ENCODE peak calls at places on chromosomes 13 and 19, in four cellular contexts. W, O, E and D are unnamed samples.

GRCh38 chr19:9205506-9206113 is 13.8 kb downstream of the OR7D4 start:
- DNase-seq in W (peak), O (peak), E (peak), D (no peak)

GRCh38 chr19:41323023-41323422 is 13.1 kb downstream of the CCDC97 start:
- DNase-seq in W (peak), O (no peak), E (no peak), D (no peak)

GRCh38 chr13:85255978-85256377 is 543.2 kb downstream of the SLITRK6 start:
- DNase-seq in W (no peak), O (no peak), E (no peak), D (no peak)

GRCh38 chr19:18759435-18760426 is 31.4 kb downstream of the COMP start:
- DNase-seq in W (no peak), O (no peak), E (no peak), D (no peak)

GRCh38 chr19:13781547-13781946 is 7.3 kb downstream of the C19orf53 start:
- DNase-seq in W (peak), O (peak), E (peak), D (no peak)

GRCh38 chr13:100361504-100361903 is 227.1 kb downstream of the GGACT start:
- DNase-seq in W (no peak), O (no peak), E (no peak), D (no peak)

GRCh38 chr13:93687261-93687660 is 460.7 kb downstream of the GPC6 start:
- DNase-seq in W (no peak), O (no peak), E (no peak), D (no peak)

GRCh38 chr13:29847501-29847983 is 2.9 kb downstream of the UBL3 start:
- DNase-seq in W (no peak), O (no peak), E (peak), D (no peak)

GRCh38 chr13:114068723-114069322 is 63.6 kb downstream of the RASA3 start:
- DNase-seq in W (no peak), O (peak), E (no peak), D (no peak)

GRCh38 chr13:30134578-30134977 is 172.8 kb downstream of the KATNAL1 start:
- DNase-seq in W (no peak), O (no peak), E (no peak), D (no peak)

GRCh38 chr19:6196361-6196760 is 60.9 kb downstream of the ACSBG2 start:
- DNase-seq in W (no peak), O (no peak), E (no peak), D (no peak)

GRCh38 chr13:80458546-80458945 is 117.6 kb upstream of the SPRY2 start:
- DNase-seq in W (no peak), O (no peak), E (no peak), D (no peak)

GRCh38 chr19:42422576-42423461 is 4.4 kb downstream of the LIPE start:
- DNase-seq in W (no peak), O (no peak), E (peak), D (no peak)

GRCh38 chr13:102774210-102774560 is 599 bp upstream of the TEX30 start:
- DNase-seq in W (no peak), O (no peak), E (peak), D (no peak)

GRCh38 chr19:6073858-6074708 is 36.2 kb downstream of the RFX2 start:
- DNase-seq in W (no peak), O (no peak), E (no peak), D (no peak)

GRCh38 chr19:16779539-16780163 is 49.5 kb upstream of the SIN3B start:
- DNase-seq in W (no peak), O (no peak), E (no peak), D (no peak)

GRCh38 chr19:30293051-30293785 is 79.0 kb upstream of the ZNF536 start:
- DNase-seq in W (no peak), O (no peak), E (no peak), D (no peak)

GRCh38 chr13:68264692-68265091 is 1034.6 kb upstream of the PCDH9 start:
- DNase-seq in W (no peak), O (no peak), E (no peak), D (no peak)

GRCh38 chr13:108981407-108981806 is 352.0 kb downstream of the MYO16 start:
- DNase-seq in W (no peak), O (no peak), E (no peak), D (no peak)

GRCh38 chr19:30144242-30144758 is 202.3 kb downstream of the URI1 start:
- DNase-seq in W (no peak), O (no peak), E (no peak), D (no peak)

GRCh38 chr13:80251403-80251802 is 89.5 kb downstream of the SPRY2 start:
- DNase-seq in W (no peak), O (no peak), E (peak), D (no peak)

GRCh38 chr13:48728226-48728625 is 74.5 kb downstream of the CYSLTR2 start:
- DNase-seq in W (no peak), O (no peak), E (no peak), D (no peak)

GRCh38 chr19:11694533-11695439 is 44.0 kb downstream of the ZNF823 start:
- DNase-seq in W (peak), O (peak), E (peak), D (peak)

GRCh38 chr13:55664178-55664577 is 1476.5 kb upstream of the PRR20A start:
- DNase-seq in W (no peak), O (no peak), E (no peak), D (no peak)

GRCh38 chr19:15964231-15964630 is 15.4 kb downstream of the OR10H4 start:
- DNase-seq in W (no peak), O (no peak), E (no peak), D (no peak)

GRCh38 chr13:78736142-78736541 is 77.2 kb upstream of the OBI1 start:
- DNase-seq in W (no peak), O (no peak), E (no peak), D (no peak)

GRCh38 chr19:30085394-30085793 is 143.4 kb downstream of the URI1 start:
- DNase-seq in W (no peak), O (no peak), E (no peak), D (no peak)

GRCh38 chr19:7815325-7815724 is 14.7 kb upstream of the EVI5L start:
- DNase-seq in W (no peak), O (no peak), E (no peak), D (no peak)

GRCh38 chr19:34224996-34225658 is 29.2 kb upstream of the GARRE1 start:
- DNase-seq in W (no peak), O (no peak), E (no peak), D (no peak)

GRCh38 chr13:27018882-27019281 is 152.7 kb downstream of the USP12 start:
- DNase-seq in W (no peak), O (no peak), E (no peak), D (no peak)

GRCh38 chr19:34409189-34410164 is 5.3 kb downstream of the PDCD2L start:
- DNase-seq in W (no peak), O (peak), E (no peak), D (no peak)

GRCh38 chr19:41599175-41599966 is 23.4 kb downstream of the CEACAM21 start:
- DNase-seq in W (no peak), O (no peak), E (no peak), D (no peak)

GRCh38 chr13:113667771-113668490 is 912 bp downstream of the GRK1 start:
- DNase-seq in W (no peak), O (peak), E (no peak), D (no peak)

GRCh38 chr19:52710538-52710937 is 24.3 kb downstream of the ZNF611 start:
- DNase-seq in W (no peak), O (no peak), E (no peak), D (no peak)

GRCh38 chr19:41933693-41934426 is 5.6 kb upstream of the ERFL start:
- DNase-seq in W (no peak), O (no peak), E (no peak), D (no peak)

GRCh38 chr19:6470173-6470572 is 6.1 kb downstream of the CRB3 start:
- DNase-seq in W (no peak), O (no peak), E (no peak), D (no peak)

GRCh38 chr13:92900455-92900854 is 326.2 kb upstream of the GPC6 start:
- DNase-seq in W (no peak), O (no peak), E (no peak), D (no peak)

GRCh38 chr19:49560358-49560900 is 19.9 kb downstream of the NOSIP start:
- DNase-seq in W (peak), O (no peak), E (peak), D (no peak)
- H3K27ac ChIP-seq in W (no peak), O (no peak), E (no peak), D (peak)

GRCh38 chr13:95224064-95224463 is 77.2 kb downstream of the ABCC4 start:
- DNase-seq in W (no peak), O (no peak), E (no peak), D (no peak)

GRCh38 chr13:95226051-95226450 is 75.2 kb downstream of the ABCC4 start:
- DNase-seq in W (no peak), O (no peak), E (no peak), D (no peak)

GRCh38 chr13:95228130-95228529 is 73.1 kb downstream of the ABCC4 start:
- DNase-seq in W (no peak), O (no peak), E (no peak), D (no peak)

GRCh38 chr13:95226932-95227718 is 74.1 kb downstream of the ABCC4 start:
- DNase-seq in W (no peak), O (no peak), E (no peak), D (no peak)

DNA sequence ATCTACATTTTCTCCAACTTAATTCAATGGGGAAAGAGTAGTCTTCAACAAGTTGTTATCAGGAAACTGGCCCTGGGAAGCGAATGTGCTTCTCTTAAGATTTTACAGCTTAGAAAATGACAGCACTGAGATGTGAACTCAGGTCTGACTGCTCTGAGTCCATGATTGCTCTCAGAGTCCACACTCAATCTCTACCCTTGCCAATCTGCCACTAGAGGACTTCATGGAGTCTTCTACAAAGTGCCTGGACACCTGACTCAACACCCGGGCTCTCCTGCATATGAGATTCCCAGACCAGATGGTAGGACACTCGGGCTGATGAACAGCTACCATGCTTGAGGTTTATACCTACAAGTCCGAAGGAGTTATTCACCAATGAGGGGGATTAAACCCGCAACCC is 74.8 kb downstream of the ABCC4 start:
- DNase-seq in W (no peak), O (no peak), E (no peak), D (no peak)
- H3K27ac ChIP-seq in W (peak), O (no peak), E (no peak), D (no peak)

DNA sequence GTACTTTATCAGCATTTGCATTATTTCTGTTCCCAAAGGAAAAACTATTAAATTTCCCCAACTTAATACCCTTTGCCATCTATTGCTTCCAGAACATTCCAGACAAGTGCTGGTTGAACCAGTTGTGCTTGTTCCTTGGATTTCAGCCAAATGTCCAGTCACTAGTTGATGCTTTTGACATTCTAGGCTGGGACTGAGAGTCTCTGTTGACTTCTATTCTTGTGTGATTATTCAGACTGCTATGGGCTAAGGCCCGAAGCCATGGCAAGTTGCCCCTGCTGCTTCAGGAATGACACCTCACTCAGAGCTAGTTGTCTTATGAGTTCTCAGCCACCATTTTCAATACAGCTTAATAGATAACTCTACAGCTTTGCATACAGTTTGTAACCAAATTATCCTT is 458.1 kb upstream of the ARGLU1 start:
- DNase-seq in W (peak), O (no peak), E (peak), D (no peak)
- H3K27ac ChIP-seq in W (no peak), O (no peak), E (no peak), D (no peak)

DNA sequence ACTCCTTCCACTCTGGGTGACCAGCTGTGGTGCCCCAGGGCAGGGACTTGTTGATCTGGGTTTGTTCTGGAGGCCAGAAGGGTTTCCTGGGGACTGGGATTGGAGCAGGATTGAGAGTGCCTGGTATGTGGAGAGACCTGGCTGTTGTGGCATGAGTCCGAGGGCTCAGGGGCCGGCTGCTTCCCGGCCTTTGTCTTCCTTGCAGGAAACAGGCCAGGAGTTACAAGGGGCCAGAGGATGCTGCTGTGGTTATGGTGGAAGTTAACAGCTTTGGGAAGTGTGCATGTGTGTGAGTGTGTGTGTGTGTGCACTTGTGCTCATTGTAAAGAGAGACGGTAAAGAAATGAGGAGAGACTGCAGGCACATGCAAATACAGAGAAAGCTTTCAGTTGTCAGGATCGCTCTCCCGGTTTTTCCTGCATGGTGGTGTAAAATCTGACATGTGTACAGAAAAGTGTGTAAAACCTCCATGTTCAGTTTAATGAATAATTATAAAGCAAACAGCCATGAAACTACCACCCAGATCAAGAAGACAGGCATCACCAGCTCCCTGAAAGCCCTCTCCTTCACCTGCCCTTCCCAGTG is 19.0 kb downstream of the PAK4 start:
- DNase-seq in W (no peak), O (no peak), E (no peak), D (no peak)
- H3K27ac ChIP-seq in W (peak), O (peak), E (no peak), D (no peak)

DNA sequence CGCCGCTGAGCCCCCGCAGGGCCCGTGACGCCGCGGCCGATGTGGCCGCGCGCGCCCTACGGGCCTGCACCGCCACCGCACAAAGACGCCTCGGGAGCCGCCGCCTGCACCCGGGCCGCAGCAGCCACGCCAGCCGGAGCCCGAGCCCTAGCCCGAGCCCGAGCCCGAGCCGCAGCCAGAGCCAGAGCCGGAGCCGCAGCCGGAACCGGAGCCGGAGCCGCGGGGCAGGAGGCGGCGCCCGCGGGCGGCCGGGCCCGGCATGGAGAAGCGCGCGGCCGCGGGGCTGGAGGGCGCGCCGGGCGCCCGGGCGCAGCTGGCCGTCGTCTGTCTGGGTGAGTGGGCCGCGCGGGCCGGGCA is 375 bp downstream of the LRP3 start:
- DNase-seq in W (peak), O (no peak), E (no peak), D (no peak)
- H3K27ac ChIP-seq in W (peak), O (no peak), E (no peak), D (no peak)

GRCh38 chr13:21032656-21033055 is 28.7 kb downstream of the LATS2 start:
- DNase-seq in W (no peak), O (no peak), E (no peak), D (no peak)

GRCh38 chr13:21033224-21033855 is 28.0 kb downstream of the LATS2 start:
- DNase-seq in W (no peak), O (no peak), E (peak), D (no peak)

GRCh38 chr13:21031594-21031993 is 29.8 kb downstream of the LATS2 start:
- DNase-seq in W (no peak), O (no peak), E (no peak), D (no peak)

GRCh38 chr13:21034602-21035190 is 26.7 kb downstream of the LATS2 start:
- DNase-seq in W (peak), O (no peak), E (peak), D (no peak)

DNA sequence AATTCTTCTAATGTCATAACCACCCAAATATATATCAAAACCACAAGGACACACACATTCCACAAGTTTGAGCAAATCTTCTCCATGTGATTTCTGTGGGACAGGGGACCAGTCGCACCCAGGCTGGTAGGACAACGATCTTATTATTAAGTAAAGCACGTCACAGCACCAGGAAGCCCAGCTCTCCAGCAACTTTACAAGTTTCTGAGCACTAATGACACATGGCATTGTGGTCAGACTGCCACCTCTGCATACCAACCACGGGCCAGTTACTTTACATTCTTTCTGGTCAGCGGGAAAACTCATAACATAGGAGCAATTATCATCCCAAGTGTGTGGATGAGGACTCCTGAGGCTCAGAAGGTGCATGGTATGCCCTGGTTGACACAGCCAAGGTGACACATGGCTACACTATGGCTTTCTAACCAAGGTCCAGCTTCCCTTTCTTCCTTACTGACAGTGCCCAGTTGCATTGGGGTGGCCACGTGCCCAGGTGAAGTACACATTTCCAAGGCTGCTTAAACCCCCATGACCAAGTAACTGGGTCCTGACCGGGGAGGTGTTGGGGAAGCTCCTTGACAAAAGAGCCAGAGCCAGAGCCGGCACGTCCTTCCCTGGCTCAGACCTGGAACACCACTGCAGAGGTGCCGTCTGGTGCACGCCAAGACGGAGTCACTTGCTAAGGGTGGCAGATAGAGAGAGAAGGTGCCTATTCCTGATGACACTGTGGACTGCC is 27.4 kb downstream of the LATS2 start:
- DNase-seq in W (no peak), O (no peak), E (no peak), D (no peak)
- H3K27ac ChIP-seq in W (peak), O (peak), E (peak), D (no peak)

GRCh38 chr13:37059136-37059847 is at the start of gene SUPT20H:
- DNase-seq in W (peak), O (peak), E (peak), D (no peak)

GRCh38 chr13:37058801-37059135 is 720 bp downstream of the SUPT20H start:
- DNase-seq in W (peak), O (no peak), E (no peak), D (no peak)

DNA sequence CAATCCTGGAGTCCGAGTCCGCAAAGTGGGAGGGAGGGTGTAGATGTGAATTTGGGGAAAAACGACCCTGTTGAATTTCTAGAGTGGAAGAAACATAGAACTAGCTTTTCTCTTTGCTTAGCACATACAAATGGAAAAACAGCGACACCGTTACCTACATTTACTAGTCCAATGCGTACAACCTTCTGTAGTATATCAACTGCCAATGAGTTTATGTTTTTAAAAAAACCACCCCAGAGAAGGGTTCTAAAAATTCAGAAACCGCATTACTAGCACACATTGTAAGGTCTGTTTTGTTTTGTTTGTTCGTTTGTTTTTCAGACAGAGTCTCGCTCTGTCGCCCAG is 332 bp upstream of the SUPT20H start:
- DNase-seq in W (no peak), O (no peak), E (no peak), D (no peak)
- H3K27ac ChIP-seq in W (peak), O (peak), E (no peak), D (peak)

GRCh38 chr19:1602091-1602707 is 3.1 kb downstream of the UQCR11 start:
- DNase-seq in W (no peak), O (no peak), E (no peak), D (no peak)
- H3K27ac ChIP-seq in W (no peak), O (no peak), E (no peak), D (no peak)

DNA sequence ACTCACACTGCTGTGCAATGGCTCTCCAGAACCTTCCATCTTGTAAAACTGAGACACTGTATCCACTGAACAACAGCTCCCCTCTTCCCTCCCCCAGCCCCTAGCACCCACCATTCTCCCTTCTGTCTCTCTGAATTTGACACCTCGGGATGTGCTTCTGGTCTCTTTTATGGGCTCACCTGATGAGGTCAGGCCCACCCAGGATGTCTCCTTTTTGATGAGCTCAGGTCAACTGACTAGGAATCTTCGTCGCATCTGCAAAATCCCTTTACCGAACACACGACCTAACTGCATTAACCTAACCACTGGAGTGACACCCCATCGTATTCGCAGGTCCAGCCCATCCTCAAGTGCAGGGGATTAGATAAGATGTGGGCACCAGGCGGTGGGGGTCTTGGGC is 73.9 kb downstream of the GNG7 start:
- DNase-seq in W (no peak), O (no peak), E (no peak), D (no peak)
- H3K27ac ChIP-seq in W (no peak), O (no peak), E (no peak), D (no peak)